ENCODE peak calls at places on chromosomes 2 and 18, in five cellular contexts. C, K, N, P and I are unnamed samples.

GRCh38 chr2:173521450-173522192 is 166.9 kb downstream of the CDCA7 start:
- DNase-seq in C (no peak), P (no peak), N (no peak), K (no peak), I (no peak)

GRCh38 chr2:43073373-43073772 is 153.0 kb downstream of the ZFP36L2 start:
- DNase-seq in P (no peak), K (peak; percentile 11), C (no peak), N (no peak), I (peak; percentile 70)

GRCh38 chr2:180443896-180444295 is 436.8 kb upstream of the CWC22 start:
- DNase-seq in P (no peak), C (no peak), N (no peak), K (no peak), I (no peak)

GRCh38 chr18:3619746-3620145 is 169.8 kb downstream of the TGIF1 start:
- DNase-seq in N (no peak), K (no peak), P (no peak), C (no peak), I (no peak)

GRCh38 chr2:152782171-152782570 is 63.8 kb downstream of the ARL6IP6 start:
- DNase-seq in K (peak; percentile 11), C (no peak), P (no peak), N (no peak), I (no peak)

GRCh38 chr2:138071720-138072719 is 107.7 kb downstream of the HNMT start:
- DNase-seq in N (peak; percentile 13), C (no peak), P (no peak), K (no peak), I (no peak)

GRCh38 chr2:224039080-224039769 is at the start of gene SERPINE2:
- DNase-seq in N (peak; percentile 31), C (no peak), P (peak; percentile 75), K (peak; percentile 47), I (peak; percentile 18)

GRCh38 chr2:149068996-149069888 is 30.7 kb downstream of the LYPD6B start:
- DNase-seq in K (no peak), P (no peak), C (no peak), N (peak; percentile 82), I (no peak)

GRCh38 chr2:30165050-30165520 is 18.3 kb downstream of the YPEL5 start:
- DNase-seq in C (peak; percentile 39), N (peak; percentile 46), K (peak; percentile 46), P (peak; percentile 95), I (peak; percentile 90)
- TF ChIP-seq POLR2AphosphoS5 in C (peak; percentile 64), N (peak; percentile 61), K (no peak), P (no peak), I (no peak)

GRCh38 chr2:144389151-144389929 is 130.6 kb downstream of the ZEB2 start:
- DNase-seq in N (no peak), C (peak; percentile 36), P (peak; percentile 70), K (peak; percentile 21), I (no peak)
- TF ChIP-seq POLR2AphosphoS5 in N (no peak), C (no peak), P (no peak), K (no peak), I (peak; percentile 42)

DNA sequence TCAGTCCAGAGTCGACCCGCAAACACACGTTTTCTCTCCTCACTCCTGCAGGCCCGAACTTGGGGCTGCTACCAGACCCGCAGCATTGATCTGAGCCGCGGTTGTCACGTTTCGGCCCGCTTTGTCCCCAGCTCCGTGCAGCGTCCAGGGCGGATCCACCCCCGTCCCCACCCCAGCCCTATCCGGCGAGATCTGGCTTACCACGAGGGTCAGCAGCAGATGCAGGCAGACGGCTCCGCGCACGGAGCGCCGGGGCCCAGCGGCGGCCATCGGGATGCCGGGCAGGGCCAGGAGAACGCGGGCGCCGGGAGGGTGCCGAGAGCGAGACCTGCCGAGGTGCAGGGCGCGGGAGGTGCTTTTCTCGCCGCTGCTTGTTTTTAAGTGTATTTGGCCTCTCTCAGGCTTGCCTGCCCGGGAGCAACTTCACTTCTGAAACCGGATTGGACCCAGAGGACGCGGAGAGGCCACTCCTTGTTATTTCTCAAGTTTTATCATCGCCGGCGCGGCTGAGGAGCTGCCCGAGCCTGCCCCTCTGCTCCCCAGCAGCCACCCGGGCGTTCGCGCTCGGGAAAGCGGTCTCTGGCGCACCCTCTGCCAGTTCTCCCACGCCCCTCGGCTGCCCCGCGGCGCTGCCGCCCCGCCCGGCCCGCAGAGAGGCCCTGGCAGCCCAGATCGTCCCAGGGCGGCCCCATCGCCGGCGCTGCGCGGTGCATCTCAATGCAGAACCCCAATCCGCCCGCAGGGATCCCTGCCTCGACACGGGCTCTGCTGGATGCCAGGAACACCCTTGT is at the start of gene DSC3:
- DNase-seq in K (peak; percentile 23), N (peak; percentile 76), P (peak; percentile 73), C (no peak), I (no peak)
- TF ChIP-seq POLR2AphosphoS5 in K (no peak), N (peak; percentile 20), P (peak; percentile 20), C (no peak), I (no peak)

GRCh38 chr2:9896216-9896615 is 52.9 kb downstream of the TAF1B start:
- DNase-seq in C (no peak), N (no peak), K (no peak), P (no peak), I (no peak)

GRCh38 chr2:9897331-9897737 is 54.1 kb downstream of the TAF1B start:
- DNase-seq in K (peak; percentile 51), C (peak; percentile 64), N (peak; percentile 81), P (no peak), I (peak; percentile 50)

GRCh38 chr2:9892236-9892635 is 49.0 kb downstream of the TAF1B start:
- DNase-seq in P (no peak), C (no peak), K (no peak), N (no peak), I (no peak)

GRCh38 chr2:9895669-9896068 is 52.4 kb downstream of the TAF1B start:
- DNase-seq in K (no peak), C (no peak), P (no peak), N (peak; percentile 74), I (no peak)

DNA sequence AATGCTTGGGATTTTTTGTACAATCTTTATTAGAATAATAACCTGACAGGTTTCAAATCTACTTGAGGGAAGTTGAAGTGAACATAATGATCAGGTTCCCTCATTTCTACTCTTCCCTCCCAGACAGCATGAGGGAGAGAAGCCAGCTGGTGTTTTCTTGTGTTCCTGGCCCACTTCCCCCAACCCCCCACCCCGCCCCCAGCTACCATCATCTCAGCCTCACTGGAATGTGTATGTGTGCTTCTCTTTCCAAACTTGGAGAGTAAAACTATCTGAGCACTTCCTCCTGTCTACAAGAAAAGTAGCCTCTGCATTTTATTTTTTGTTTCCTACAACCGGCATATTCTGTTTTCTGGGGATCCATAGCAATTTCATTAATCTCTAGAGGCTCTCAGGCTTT is 53.7 kb upstream of the GRHL1 start:
- DNase-seq in P (peak; percentile 32), N (no peak), C (no peak), K (no peak), I (no peak)
- TF ChIP-seq POLR2AphosphoS5 in P (no peak), N (no peak), C (no peak), K (no peak), I (no peak)

DNA sequence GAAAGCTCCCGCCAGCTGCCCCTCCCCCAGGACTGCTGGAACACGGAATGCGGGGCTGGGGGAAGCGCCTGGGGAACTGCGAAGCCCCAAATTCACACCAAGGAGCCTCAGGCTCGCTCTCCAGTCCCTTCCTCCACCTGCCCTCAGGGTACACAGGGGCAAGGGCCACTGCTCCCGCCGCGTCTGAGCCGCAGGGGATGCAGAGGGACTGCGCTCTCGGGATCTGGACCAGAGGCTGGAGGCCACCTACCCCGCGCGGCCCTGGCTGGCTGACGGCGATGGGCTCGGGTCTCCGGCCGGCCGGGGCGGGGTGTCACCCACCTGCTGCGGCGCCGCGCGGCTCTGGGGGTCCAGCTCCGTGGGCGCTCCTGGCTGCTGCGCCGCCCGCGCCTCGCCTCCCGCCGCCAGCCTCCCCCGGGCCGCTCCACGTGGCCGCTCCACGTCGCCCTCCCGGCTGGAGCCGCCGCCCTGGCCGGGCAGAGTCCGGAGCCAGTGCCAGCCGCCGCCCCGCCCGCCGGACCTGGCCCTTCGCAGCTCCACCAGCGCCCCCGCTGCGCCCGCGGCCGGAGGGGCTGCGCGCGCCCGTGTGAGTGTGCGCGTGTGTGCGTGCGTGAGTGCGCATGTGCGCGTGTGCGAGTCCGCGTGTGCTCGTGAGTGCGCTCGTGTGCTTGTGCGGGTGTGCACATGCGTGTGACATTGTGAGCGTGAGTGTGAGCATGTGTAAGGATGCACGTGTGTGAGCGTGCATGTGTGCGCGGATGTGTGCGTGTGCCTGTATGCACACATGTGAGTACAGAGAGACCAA is at the start of gene CGREF1:
- DNase-seq in C (peak; percentile 45), N (no peak), P (peak; percentile 64), K (peak; percentile 32), I (no peak)
- TF ChIP-seq POLR2AphosphoS5 in C (no peak), N (no peak), P (no peak), K (no peak), I (no peak)

DNA sequence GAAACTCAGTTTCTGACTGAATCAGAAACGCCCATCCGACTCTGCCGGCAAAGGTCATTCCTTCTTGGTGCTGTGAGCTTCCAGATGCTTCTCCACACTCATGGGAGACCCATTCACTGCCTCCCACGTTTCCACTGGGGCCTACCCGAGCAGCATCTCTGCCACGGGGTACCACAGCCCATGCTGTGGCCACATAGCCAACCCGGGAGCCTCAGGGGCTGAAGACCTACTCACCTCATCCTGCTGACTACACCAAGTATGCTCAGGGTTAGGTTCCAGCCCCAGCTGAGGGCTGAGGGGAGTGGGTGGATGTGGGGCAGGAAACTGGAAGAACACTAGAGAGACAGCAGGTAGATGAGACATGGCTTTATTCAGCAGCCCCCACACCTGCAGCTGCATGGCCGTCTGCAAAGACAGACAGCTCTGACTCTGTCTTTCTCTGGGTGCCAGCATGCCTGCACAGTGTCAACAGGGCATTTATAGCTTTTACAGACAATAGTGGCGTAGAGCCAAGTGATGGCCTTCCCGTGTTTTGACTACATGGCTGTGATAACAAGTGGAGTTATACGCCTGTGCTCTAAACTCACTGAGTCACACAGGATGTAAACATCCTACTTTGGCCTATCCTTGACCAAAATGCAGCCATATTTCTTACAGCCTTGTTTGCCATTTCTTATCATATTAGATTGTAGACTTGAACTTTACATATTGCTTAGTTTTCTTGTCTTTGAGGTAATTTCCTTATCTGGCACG is 16.5 kb upstream of the KLHL23 start:
- DNase-seq in N (peak; percentile 48), C (no peak), P (no peak), K (peak; percentile 74), I (no peak)
- TF ChIP-seq POLR2AphosphoS5 in N (peak; percentile 63), C (no peak), P (no peak), K (peak; percentile 60), I (peak; percentile 16)

GRCh38 chr2:231458368-231458767 is 5.9 kb downstream of the NCL start:
- DNase-seq in P (no peak), K (no peak), C (no peak), N (no peak), I (no peak)
- TF ChIP-seq POLR2AphosphoS5 in P (no peak), K (no peak), C (no peak), N (no peak), I (no peak)

GRCh38 chr2:70133521-70134348 is 46.5 kb downstream of the PCBP1 start:
- DNase-seq in K (no peak), P (no peak), N (no peak), C (no peak), I (no peak)
- TF ChIP-seq POLR2AphosphoS5 in K (no peak), P (no peak), N (no peak), C (no peak), I (no peak)

DNA sequence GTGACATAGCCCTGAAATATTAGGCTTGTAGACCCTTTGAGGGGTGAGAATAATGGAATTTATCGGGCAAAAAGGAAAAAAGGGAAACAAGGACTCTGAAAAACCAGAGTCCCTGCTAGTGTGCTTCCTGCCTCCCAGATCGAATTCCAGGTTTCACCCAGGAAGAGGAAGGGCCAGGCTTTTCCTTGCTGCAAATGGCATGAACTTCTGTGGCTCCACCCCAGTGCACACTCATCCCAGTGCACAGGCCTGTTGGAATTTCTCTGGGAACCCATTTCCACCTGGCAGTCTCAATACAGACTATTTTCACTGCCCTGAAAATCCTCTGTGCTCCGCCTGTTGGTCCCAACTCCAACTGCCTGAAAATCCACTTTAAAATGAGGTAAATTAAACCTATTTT is 29.9 kb downstream of the C18orf54 start:
- DNase-seq in P (no peak), C (no peak), K (no peak), N (no peak), I (no peak)
- TF ChIP-seq POLR2AphosphoS5 in P (no peak), C (no peak), K (no peak), N (no peak), I (no peak)

GRCh38 chr2:198231562-198231961 is 427.2 kb downstream of the PLCL1 start:
- DNase-seq in N (no peak), C (no peak), P (no peak), K (no peak), I (peak; percentile 1)
- TF ChIP-seq POLR2AphosphoS5 in N (no peak), C (no peak), P (no peak), K (no peak), I (no peak)